ENCODE peak calls at places on chromosomes 4 and X, in five cellular contexts. I, K, M, G and P are unnamed samples.

GRCh38 chr4:960140-960735 is 13.1 kb downstream of the DGKQ start:
- DNase-seq in M (no peak), I (no peak), G (no peak), K (no peak), P (no peak)

GRCh38 chr4:166143227-166143626 is 270.2 kb downstream of the TLL1 start:
- DNase-seq in G (peak), I (no peak), M (no peak), K (no peak), P (no peak)

GRCh38 chr4:96295143-96295763 is 455.4 kb downstream of the PDHA2 start:
- DNase-seq in I (no peak), G (no peak), K (no peak), M (no peak), P (no peak)

GRCh38 chr4:36944227-36944626 is 300.3 kb upstream of the NWD2 start:
- DNase-seq in K (no peak), I (no peak), G (no peak), M (no peak), P (no peak)

GRCh38 chrX:115960440-115961084 is 210.0 kb upstream of the AGTR2 start:
- DNase-seq in G (no peak), I (no peak), M (no peak), K (no peak), P (no peak)

GRCh38 chr4:151291485-151291884 is 14.5 kb downstream of the PRSS48 start:
- DNase-seq in K (no peak), M (peak), I (no peak), G (no peak), P (no peak)

GRCh38 chr4:139815646-139816601 is 150.3 kb downstream of the MGST2 start:
- DNase-seq in I (peak), K (no peak), G (peak), M (peak), P (peak)

GRCh38 chrX:74924449-74925209 is 623 bp downstream of the NEXMIF start:
- DNase-seq in M (peak), I (peak), K (peak), G (peak), P (no peak)

GRCh38 chr4:112029642-112030235 is 115.5 kb upstream of the FAM241A start:
- DNase-seq in G (peak), M (no peak), I (peak), K (no peak), P (no peak)